ENCODE peak calls at places on chromosomes 4 and X, in four cellular contexts. One of them, this sample, is unnamed.
A peak's percentile ranks its signal among the peaks of the same experiment; 100 is the strongest.

GRCh38 chr4:151114986-151115385 is 15.6 kb downstream of the RPS3A start:
- DNase-seq in HepG2: no peak
- DNase-seq in spleen: no peak
- DNase-seq in gastrocnemius medialis: no peak
- DNase-seq in this sample: no peak

GRCh38 chr4:186932196-186932595 is 208.5 kb upstream of the FAT1 start:
- DNase-seq in HepG2: peak; percentile 39
- DNase-seq in spleen: no peak
- DNase-seq in gastrocnemius medialis: no peak
- DNase-seq in this sample: no peak

GRCh38 chr4:181597766-181598165 is 645.4 kb upstream of the TENM3 start:
- DNase-seq in HepG2: no peak
- DNase-seq in spleen: no peak
- DNase-seq in gastrocnemius medialis: no peak
- DNase-seq in this sample: no peak

GRCh38 chr4:85028910-85029309 is 62.4 kb upstream of the WDFY3 start:
- DNase-seq in HepG2: no peak
- DNase-seq in spleen: no peak
- DNase-seq in gastrocnemius medialis: no peak
- DNase-seq in this sample: no peak

GRCh38 chr4:108941914-108942379 is 179.1 kb upstream of the ETNPPL start:
- DNase-seq in HepG2: no peak
- DNase-seq in spleen: no peak
- DNase-seq in gastrocnemius medialis: peak; percentile 59
- DNase-seq in this sample: no peak

GRCh38 chr4:98341309-98341708 is 80.1 kb downstream of the RAP1GDS1 start:
- DNase-seq in HepG2: no peak
- DNase-seq in spleen: no peak
- DNase-seq in gastrocnemius medialis: no peak
- DNase-seq in this sample: no peak

GRCh38 chr4:57055873-57056272 is 54.3 kb downstream of the IGFBP7 start:
- DNase-seq in HepG2: no peak
- DNase-seq in spleen: no peak
- DNase-seq in gastrocnemius medialis: no peak
- DNase-seq in this sample: no peak

GRCh38 chr4:89528525-89529133 is 221.0 kb upstream of the GPRIN3 start:
- DNase-seq in HepG2: no peak
- DNase-seq in spleen: no peak
- DNase-seq in gastrocnemius medialis: no peak
- DNase-seq in this sample: no peak

GRCh38 chr4:132387060-132387459 is 762.0 kb upstream of the PCDH10 start:
- DNase-seq in HepG2: no peak
- DNase-seq in spleen: no peak
- DNase-seq in gastrocnemius medialis: no peak
- DNase-seq in this sample: no peak

GRCh38 chr4:7722716-7723115 is 216.9 kb downstream of the AFAP1 start:
- DNase-seq in HepG2: no peak
- DNase-seq in spleen: no peak
- DNase-seq in gastrocnemius medialis: no peak
- DNase-seq in this sample: no peak

GRCh38 chr4:122796801-122797404 is 29.7 kb upstream of the FGF2 start:
- DNase-seq in HepG2: no peak
- DNase-seq in spleen: no peak
- DNase-seq in gastrocnemius medialis: no peak
- DNase-seq in this sample: no peak

GRCh38 chr4:48683784-48684666 is 96.1 kb downstream of the FRYL start:
- DNase-seq in HepG2: no peak
- DNase-seq in spleen: no peak
- DNase-seq in gastrocnemius medialis: no peak
- DNase-seq in this sample: no peak

GRCh38 chr4:122707503-122707902 is 25.0 kb upstream of the BBS12 start:
- DNase-seq in HepG2: no peak
- DNase-seq in spleen: no peak
- DNase-seq in gastrocnemius medialis: no peak
- DNase-seq in this sample: no peak

GRCh38 chr4:118215826-118216225 is 137.0 kb downstream of the PRSS12 start:
- DNase-seq in HepG2: no peak
- DNase-seq in spleen: no peak
- DNase-seq in gastrocnemius medialis: no peak
- DNase-seq in this sample: no peak

GRCh38 chrX:30781711-30782444 is 107.2 kb downstream of the TAB3 start:
- DNase-seq in HepG2: no peak
- DNase-seq in spleen: no peak
- DNase-seq in gastrocnemius medialis: no peak
- DNase-seq in this sample: no peak

GRCh38 chr4:61915501-61915900 is 715.4 kb downstream of the ADGRL3 start:
- DNase-seq in HepG2: no peak
- DNase-seq in spleen: no peak
- DNase-seq in gastrocnemius medialis: no peak
- DNase-seq in this sample: no peak

GRCh38 chr4:70667710-70668535 is 1.6 kb upstream of the JCHAIN start:
- DNase-seq in HepG2: no peak
- DNase-seq in spleen: no peak
- DNase-seq in gastrocnemius medialis: no peak
- DNase-seq in this sample: no peak

GRCh38 chr4:82284858-82285805 is 88.7 kb downstream of the HNRNPD start:
- DNase-seq in HepG2: peak; percentile 98
- DNase-seq in spleen: peak; percentile 100
- DNase-seq in gastrocnemius medialis: peak; percentile 99
- DNase-seq in this sample: peak; percentile 100

GRCh38 chr4:111064342-111064993 is 441.6 kb upstream of the PITX2 start:
- DNase-seq in HepG2: no peak
- DNase-seq in spleen: no peak
- DNase-seq in gastrocnemius medialis: no peak
- DNase-seq in this sample: no peak

GRCh38 chr4:108029321-108029720 is 39.6 kb downstream of the HADH start:
- DNase-seq in HepG2: no peak
- DNase-seq in spleen: no peak
- DNase-seq in gastrocnemius medialis: no peak
- DNase-seq in this sample: no peak

GRCh38 chr4:164771088-164771487 is 17.2 kb downstream of the SMIM31 start:
- DNase-seq in HepG2: no peak
- DNase-seq in spleen: no peak
- DNase-seq in gastrocnemius medialis: no peak
- DNase-seq in this sample: no peak

GRCh38 chr4:74656596-74656995 is 137.7 kb downstream of the BTC start:
- DNase-seq in HepG2: no peak
- DNase-seq in spleen: no peak
- DNase-seq in gastrocnemius medialis: no peak
- DNase-seq in this sample: no peak

GRCh38 chrX:70044541-70045245 is 5.0 kb downstream of the AWAT2 start:
- DNase-seq in HepG2: no peak
- DNase-seq in spleen: peak; percentile 70
- DNase-seq in gastrocnemius medialis: no peak
- DNase-seq in this sample: no peak

GRCh38 chr4:76690091-76690905 is 207.6 kb downstream of the SOWAHB start:
- DNase-seq in HepG2: no peak
- DNase-seq in spleen: no peak
- DNase-seq in gastrocnemius medialis: no peak
- DNase-seq in this sample: no peak

GRCh38 chr4:151407466-151408379 is 1.3 kb upstream of the FHIP1A start:
- DNase-seq in HepG2: no peak
- DNase-seq in spleen: peak; percentile 87
- DNase-seq in gastrocnemius medialis: peak; percentile 49
- DNase-seq in this sample: peak; percentile 15

GRCh38 chr4:56261027-56261426 is 126.3 kb downstream of the AASDH start:
- DNase-seq in HepG2: no peak
- DNase-seq in spleen: no peak
- DNase-seq in gastrocnemius medialis: no peak
- DNase-seq in this sample: no peak

GRCh38 chr4:148112231-148112982 is 329.8 kb downstream of the NR3C2 start:
- DNase-seq in HepG2: no peak
- DNase-seq in spleen: no peak
- DNase-seq in gastrocnemius medialis: no peak
- DNase-seq in this sample: no peak

DNA sequence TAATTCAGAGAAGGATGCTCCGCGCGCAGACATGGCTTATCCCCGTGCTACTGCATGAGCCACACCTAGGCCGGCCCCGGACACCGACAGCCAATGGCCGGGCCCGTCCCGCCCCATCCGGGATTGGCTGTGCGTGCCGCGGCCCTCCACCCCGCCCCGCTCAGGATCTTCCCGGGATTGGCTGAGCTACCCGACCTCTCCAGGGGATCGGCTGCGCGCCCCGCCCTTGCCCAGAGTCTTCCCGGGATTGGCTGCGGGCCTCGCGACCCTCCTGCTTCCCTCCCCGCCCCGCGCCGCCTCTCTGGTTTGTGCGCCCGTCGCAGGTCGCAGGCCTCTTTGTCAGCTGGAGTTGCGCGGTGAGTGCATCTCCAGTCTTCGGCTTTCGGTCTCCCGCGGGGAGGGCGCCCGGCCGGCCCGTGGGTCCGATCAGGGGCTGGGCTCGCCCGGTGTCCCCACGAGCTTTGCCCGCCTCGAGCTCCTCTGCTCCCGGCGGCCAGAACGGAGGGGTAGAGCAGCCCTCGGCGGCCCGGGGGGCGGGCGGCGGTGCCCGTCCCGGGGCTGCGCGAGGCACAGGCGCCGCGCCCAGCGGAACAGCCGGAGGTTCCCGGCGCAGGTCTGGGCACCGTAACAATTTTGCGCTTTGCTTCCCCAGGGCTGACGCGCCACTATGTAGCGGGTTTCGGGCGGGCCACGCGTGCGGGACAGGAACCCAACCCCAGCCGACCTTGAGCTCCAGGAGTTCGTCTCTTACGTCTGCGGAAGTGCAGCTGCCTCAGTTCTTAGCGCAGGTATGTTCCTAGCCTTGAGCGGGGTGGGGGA is 38.8 kb downstream of the ERVMER34-1 start:
- DNase-seq in HepG2: peak; percentile 92
- DNase-seq in spleen: peak; percentile 98
- DNase-seq in gastrocnemius medialis: peak; percentile 99
- DNase-seq in this sample: peak; percentile 98
- TF ChIP-seq POLR2A in HepG2: peak; percentile 93
- TF ChIP-seq POLR2A in spleen: no peak
- TF ChIP-seq POLR2A in gastrocnemius medialis: peak; percentile 93
- TF ChIP-seq POLR2A in this sample: peak; percentile 92

DNA sequence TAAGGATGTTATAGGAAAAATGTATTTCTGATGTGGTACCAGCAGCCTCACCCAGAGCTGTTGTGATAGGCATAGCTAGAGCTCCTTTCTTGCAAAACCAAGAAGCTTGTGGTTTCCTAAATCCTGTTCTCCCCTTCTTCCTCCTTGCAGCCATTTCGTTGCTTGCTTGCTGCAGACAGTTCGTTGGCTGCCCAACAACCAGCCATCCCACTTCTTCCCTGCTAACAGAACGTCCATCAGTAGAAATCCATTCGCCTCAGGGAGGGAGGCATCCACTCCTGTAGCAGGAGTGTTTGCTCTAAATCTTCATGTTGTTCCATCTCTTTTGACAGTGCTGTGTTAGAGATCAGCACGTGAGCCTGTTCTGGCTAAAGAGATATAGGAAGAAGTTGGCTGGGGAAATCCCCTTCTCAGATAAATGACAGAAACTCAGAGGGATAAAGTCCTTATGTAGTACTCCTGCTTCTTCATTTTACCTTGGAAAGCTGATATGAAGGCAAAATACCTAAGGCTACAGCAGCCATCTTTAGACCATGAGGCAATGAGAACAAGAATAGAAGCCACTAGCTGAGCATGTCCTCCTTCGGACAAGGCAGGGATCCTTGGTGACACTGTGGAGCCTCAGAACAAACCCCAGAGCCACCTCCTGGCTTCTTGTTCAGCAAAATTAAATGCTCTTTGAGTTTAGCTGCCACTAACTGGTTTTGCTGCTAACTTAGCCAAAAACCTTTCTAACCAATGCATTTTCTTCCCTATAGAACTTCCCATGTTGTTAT is 68.4 kb upstream of the RELL1 start:
- DNase-seq in HepG2: no peak
- DNase-seq in spleen: no peak
- DNase-seq in gastrocnemius medialis: peak; percentile 18
- DNase-seq in this sample: no peak
- H3K4me1 ChIP-seq in HepG2: peaks cover 30% of the 10 kb centered on the region
- H3K4me1 ChIP-seq in spleen: peaks cover 58% of the 10 kb centered on the region
- H3K4me1 ChIP-seq in gastrocnemius medialis: no peaks in the 10 kb centered on the region
- H3K4me1 ChIP-seq in this sample: no peaks in the 10 kb centered on the region

GRCh38 chrX:153482376-153483015 is 12.1 kb upstream of the HAUS7 start:
- DNase-seq in HepG2: no peak
- DNase-seq in spleen: no peak
- DNase-seq in gastrocnemius medialis: no peak
- DNase-seq in this sample: no peak

GRCh38 chrX:153488231-153488914 is 6.4 kb upstream of the BGN start:
- DNase-seq in HepG2: peak; percentile 48
- DNase-seq in spleen: no peak
- DNase-seq in gastrocnemius medialis: no peak
- DNase-seq in this sample: no peak

GRCh38 chrX:153487590-153488071 is 7.1 kb upstream of the BGN start:
- DNase-seq in HepG2: no peak
- DNase-seq in spleen: no peak
- DNase-seq in gastrocnemius medialis: no peak
- DNase-seq in this sample: no peak

GRCh38 chrX:153486163-153486562 is 8.6 kb upstream of the BGN start:
- DNase-seq in HepG2: no peak
- DNase-seq in spleen: no peak
- DNase-seq in gastrocnemius medialis: no peak
- DNase-seq in this sample: no peak

DNA sequence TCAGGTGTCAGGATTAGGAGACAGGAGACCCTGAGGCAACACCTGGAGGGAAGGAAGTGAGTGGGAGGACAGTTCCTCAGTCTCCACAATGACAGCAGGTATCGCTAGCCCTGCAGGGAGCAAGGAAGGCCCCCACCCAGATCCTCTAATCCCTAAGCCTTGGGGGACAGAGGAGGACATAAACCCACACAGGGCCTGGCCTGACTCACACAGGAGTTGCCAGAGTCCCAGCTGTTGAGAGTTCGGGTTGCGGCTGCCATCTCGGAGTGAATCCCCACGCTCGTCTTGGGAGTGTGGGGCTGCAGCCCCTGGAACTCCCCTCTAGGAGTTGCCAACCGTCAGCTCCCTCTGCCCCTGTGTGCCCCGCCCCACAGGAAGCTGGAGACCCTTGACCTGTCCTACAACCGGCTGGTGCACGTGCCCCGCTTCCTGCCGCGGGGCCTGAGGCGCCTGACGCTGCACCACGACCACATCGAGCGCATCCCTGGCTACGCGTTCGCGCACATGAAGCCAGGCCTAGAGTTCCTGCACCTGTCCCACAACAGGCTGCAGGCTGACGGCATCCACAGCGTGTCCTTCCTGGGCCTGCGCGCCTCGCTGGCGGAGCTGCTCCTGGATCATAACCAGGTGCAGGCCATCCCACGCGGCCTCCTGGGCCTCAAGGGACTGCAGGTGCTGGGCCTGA is 9.2 kb upstream of the BGN start:
- DNase-seq in HepG2: no peak
- DNase-seq in spleen: no peak
- DNase-seq in gastrocnemius medialis: no peak
- DNase-seq in this sample: no peak
- H3K36me3 ChIP-seq in HepG2: no peaks in the 10 kb centered on the region
- H3K36me3 ChIP-seq in spleen: no peaks in the 10 kb centered on the region
- H3K36me3 ChIP-seq in gastrocnemius medialis: no peaks in the 10 kb centered on the region
- H3K36me3 ChIP-seq in this sample: no peaks in the 10 kb centered on the region

DNA sequence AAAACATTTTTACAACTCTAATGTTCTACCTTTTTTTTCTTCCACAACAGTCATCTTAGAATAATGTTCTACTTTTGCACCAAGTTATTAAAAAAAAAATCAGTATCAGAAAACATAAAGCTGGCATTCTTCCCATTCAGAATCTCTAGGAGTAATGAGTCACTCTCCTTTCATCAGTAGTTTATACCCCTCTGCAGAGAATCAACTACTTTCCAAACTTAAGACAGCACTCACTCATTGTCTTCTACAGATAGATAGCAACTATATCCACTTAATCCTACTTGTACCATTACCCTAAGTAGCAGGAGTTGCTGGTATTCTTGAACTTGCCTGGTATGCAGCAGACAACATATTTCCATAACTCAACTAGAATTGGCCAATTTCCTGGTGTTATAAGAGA is 3.2 kb downstream of the TIGD4 start:
- DNase-seq in HepG2: no peak
- DNase-seq in spleen: no peak
- DNase-seq in gastrocnemius medialis: no peak
- DNase-seq in this sample: no peak
- TF ChIP-seq POLR2A in HepG2: no peak
- TF ChIP-seq POLR2A in spleen: no peak
- TF ChIP-seq POLR2A in gastrocnemius medialis: no peak
- TF ChIP-seq POLR2A in this sample: no peak